ENCODE peak calls at places on chromosome 4, in seven cellular contexts. S, L, I, P, A, B and N are unnamed samples.

GRCh38 chr4:185243879-185244278 is 34.5 kb downstream of the SNX25 start:
- DNase-seq in S (no peak), L (no peak), I (no peak), P (no peak), A (no peak), B (no peak), N (no peak)

GRCh38 chr4:48018112-48018511 is 1.5 kb downstream of the NIPAL1 start:
- DNase-seq in S (no peak), L (no peak), I (no peak), P (no peak), A (no peak), B (no peak), N (no peak)

GRCh38 chr4:101155859-101156430 is 191.4 kb downstream of the PPP3CA start:
- DNase-seq in S (no peak), L (no peak), I (no peak), P (no peak), A (no peak), B (no peak), N (no peak)

GRCh38 chr4:165464338-165464737 is 85.5 kb downstream of the CPE start:
- DNase-seq in S (no peak), L (no peak), I (no peak), P (no peak), A (no peak), B (no peak), N (no peak)

GRCh38 chr4:151689211-151689991 is 71.4 kb downstream of the GATB start:
- DNase-seq in S (no peak), L (no peak), I (no peak), P (no peak), A (no peak), B (no peak), N (no peak)

GRCh38 chr4:176794651-176795050 is 1.9 kb upstream of the VEGFC start:
- DNase-seq in S (no peak), L (no peak), I (no peak), P (no peak), A (no peak), B (no peak), N (no peak)

GRCh38 chr4:3527914-3528876 is 4.0 kb downstream of the LRPAP1 start:
- DNase-seq in S (peak), L (no peak), I (no peak), P (no peak), A (no peak), B (no peak), N (no peak)

GRCh38 chr4:153160856-153161598 is 43.2 kb upstream of the TRIM2 start:
- DNase-seq in S (no peak), L (no peak), I (no peak), P (no peak), A (no peak), B (no peak), N (no peak)

GRCh38 chr4:125461676-125462363 is 147.1 kb downstream of the FAT4 start:
- DNase-seq in S (no peak), L (no peak), I (no peak), P (no peak), A (no peak), B (no peak), N (no peak)

GRCh38 chr4:25002679-25003078 is 28.1 kb downstream of the LGI2 start:
- DNase-seq in S (no peak), L (no peak), I (no peak), P (no peak), A (no peak), B (no peak), N (no peak)

GRCh38 chr4:174120446-174121142 is 162.9 kb downstream of the FBXO8 start:
- DNase-seq in S (peak), L (peak), I (peak), P (peak), A (no peak), B (peak), N (no peak)

GRCh38 chr4:48315728-48316630 is 25.4 kb upstream of the SLAIN2 start:
- DNase-seq in S (peak), L (peak), I (peak), P (no peak), A (no peak), B (peak), N (no peak)

GRCh38 chr4:87651941-87652340 is 1.9 kb downstream of the DMP1 start:
- DNase-seq in S (no peak), L (no peak), I (no peak), P (no peak), A (no peak), B (no peak), N (no peak)

GRCh38 chr4:6112606-6113290 is 87.6 kb downstream of the JAKMIP1 start:
- DNase-seq in S (peak), L (no peak), I (no peak), P (no peak), A (no peak), B (no peak), N (no peak)

GRCh38 chr4:117941611-117942010 is 92.7 kb upstream of the NDST3 start:
- DNase-seq in S (peak), L (no peak), I (no peak), P (no peak), A (no peak), B (no peak), N (no peak)

GRCh38 chr4:6657242-6658203 is 17.0 kb downstream of the MRFAP1 start:
- DNase-seq in S (no peak), L (no peak), I (no peak), P (no peak), A (no peak), B (no peak), N (no peak)

GRCh38 chr4:176259330-176260090 is 9.5 kb downstream of the ASB5 start:
- DNase-seq in S (no peak), L (no peak), I (no peak), P (no peak), A (no peak), B (no peak), N (no peak)

GRCh38 chr4:3612934-3613333 is 80.7 kb upstream of the LRPAP1 start:
- DNase-seq in S (no peak), L (no peak), I (no peak), P (no peak), A (no peak), B (no peak), N (no peak)

GRCh38 chr4:31613946-31614623 is 893.9 kb downstream of the PCDH7 start:
- DNase-seq in S (peak), L (no peak), I (no peak), P (no peak), A (no peak), B (no peak), N (no peak)

GRCh38 chr4:184359905-184360304 is 114.4 kb downstream of the IRF2 start:
- DNase-seq in S (peak), L (no peak), I (no peak), P (no peak), A (no peak), B (no peak), N (no peak)

GRCh38 chr4:166197166-166197565 is 324.1 kb downstream of the TLL1 start:
- DNase-seq in S (no peak), L (no peak), I (no peak), P (no peak), A (no peak), B (no peak), N (no peak)